ENCODE peak calls at places on chromosomes 7 and 10, in seven cellular contexts. J is fibroblast of pulmonary artery, P is AG09309, L is natural killer cell, X is Panc1, G is body of pancreas, C is cardiac muscle cell. T is an unnamed sample.

GRCh38 chr10:107417446-107417845 is 252.9 kb upstream of the SORCS1 start:
- DNase-seq in J (peak), P (no peak), L (no peak), X (no peak), G (no peak), C (no peak), T (no peak)

GRCh38 chr7:68014031-68014774 is 1017.6 kb downstream of the TYW1 start:
- DNase-seq in J (no peak), P (no peak), L (no peak), X (no peak), G (no peak), C (no peak), T (no peak)

GRCh38 chr7:149598721-149599308 is 101.2 kb upstream of the ZNF746 start:
- DNase-seq in J (peak), P (peak), L (no peak), X (peak), G (no peak), C (peak), T (no peak)

GRCh38 chr10:35495521-35496238 is 109.5 kb upstream of the GJD4 start:
- DNase-seq in J (no peak), P (no peak), L (no peak), X (no peak), G (no peak), C (no peak), T (no peak)

GRCh38 chr10:72086466-72087391 is 1.6 kb downstream of the SPOCK2 start:
- DNase-seq in J (no peak), P (no peak), L (peak), X (no peak), G (no peak), C (peak), T (no peak)

GRCh38 chr7:9488555-9488954 is 1055.1 kb downstream of the NXPH1 start:
- DNase-seq in J (peak), P (no peak), L (no peak), X (no peak), G (no peak), C (no peak), T (peak)

GRCh38 chr7:137080516-137081203 is 212.2 kb downstream of the CHRM2 start:
- DNase-seq in J (no peak), P (no peak), L (no peak), X (no peak), G (no peak), C (no peak), T (no peak)

GRCh38 chr10:31242902-31243301 is 76.1 kb upstream of the ZEB1 start:
- DNase-seq in J (peak), P (peak), L (no peak), X (peak), G (no peak), C (no peak), T (peak)

GRCh38 chr7:1931248-1931950 is 261.3 kb downstream of the ELFN1 start:
- DNase-seq in J (peak), P (no peak), L (no peak), X (no peak), G (no peak), C (no peak), T (no peak)

GRCh38 chr10:117370205-117370604 is 5.0 kb downstream of the PDZD8 start:
- DNase-seq in J (peak), P (no peak), L (no peak), X (no peak), G (no peak), C (peak), T (no peak)

GRCh38 chr10:117373848-117374505 is 1.3 kb downstream of the PDZD8 start:
- DNase-seq in J (peak), P (no peak), L (peak), X (no peak), G (peak), C (peak), T (no peak)

GRCh38 chr10:117375360-117376147 is at the start of gene PDZD8:
- DNase-seq in J (peak), P (no peak), L (peak), X (peak), G (peak), C (peak), T (peak)

GRCh38 chr10:117374506-117375359 is 507 bp downstream of the PDZD8 start:
- DNase-seq in J (peak), P (no peak), L (peak), X (no peak), G (peak), C (peak), T (no peak)
- TF ChIP-seq CTCF in J (no peak), P (no peak), L (no peak), X (no peak), G (no peak), C (no peak), T (no peak)

GRCh38 chr7:37901236-37901827 is 15.3 kb downstream of the SFRP4 start:
- DNase-seq in J (peak), P (peak), L (no peak), X (peak), G (no peak), C (peak), T (no peak)
- TF ChIP-seq CTCF in J (peak), P (peak), L (peak), X (peak), G (peak), C (peak), T (peak)

DNA sequence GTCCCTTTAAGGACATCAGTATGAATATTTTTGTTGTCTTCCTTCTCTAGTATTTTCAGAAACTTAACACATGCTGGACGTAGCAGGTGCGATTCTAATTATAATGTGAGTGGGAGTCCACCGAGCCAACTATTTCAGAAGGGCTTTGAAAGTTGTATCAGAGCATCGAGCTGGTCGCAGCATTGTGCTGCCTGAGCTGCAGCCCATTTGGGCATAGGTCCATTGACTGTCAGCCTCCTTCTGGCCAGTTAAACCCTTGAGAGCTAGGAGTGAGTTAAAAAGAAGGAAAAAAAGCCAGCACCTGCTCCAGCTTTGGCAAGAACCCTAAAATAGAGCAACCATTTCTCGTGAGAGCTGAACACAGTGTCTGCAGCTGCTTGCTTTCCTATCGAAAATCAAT is 47.8 kb downstream of the SLC35G1 start:
- DNase-seq in J (no peak), P (no peak), L (no peak), X (no peak), G (no peak), C (no peak), T (no peak)
- TF ChIP-seq CTCF in J (no peak), P (no peak), L (no peak), X (no peak), G (no peak), C (no peak), T (no peak)

DNA sequence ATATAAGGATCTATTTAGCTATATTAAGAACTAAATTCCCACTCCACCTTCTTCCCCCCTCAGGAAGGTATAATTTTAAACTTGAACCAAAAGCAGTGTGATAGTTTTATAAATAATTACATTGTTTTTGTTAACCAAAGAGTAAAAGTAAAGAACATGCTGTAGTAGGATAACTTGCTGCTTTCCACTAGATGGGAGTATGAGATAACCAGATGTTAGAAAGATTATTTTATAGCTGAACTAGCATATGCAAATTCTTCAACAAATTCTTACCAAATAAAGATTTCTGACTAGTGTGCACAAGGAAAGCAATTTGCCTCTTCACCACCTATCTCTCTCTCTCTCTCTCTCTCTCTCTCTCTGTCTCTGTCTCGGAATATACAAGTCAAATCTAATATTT is 31.8 kb downstream of the TES start:
- DNase-seq in J (no peak), P (no peak), L (no peak), X (no peak), G (no peak), C (no peak), T (no peak)
- TF ChIP-seq CTCF in J (no peak), P (peak), L (no peak), X (no peak), G (no peak), C (no peak), T (peak)